ENCODE peak calls at places on chromosomes 5 and 9, in six cellular contexts. F is body of pancreas, G is dorsolateral prefrontal cortex, U is AG10803, A is GM12864, R is astrocyte. J is an unnamed sample.

GRCh38 chr9:106277931-106278330 is 583.6 kb downstream of the TMEM38B start:
- DNase-seq in F (no peak), G (no peak), U (peak; percentile 41), A (no peak), R (peak; percentile 68), J (no peak)

GRCh38 chr5:74239268-74239667 is 401.3 kb downstream of the ENC1 start:
- DNase-seq in F (peak; percentile 31), G (no peak), U (no peak), A (no peak), R (no peak), J (no peak)

GRCh38 chr5:56019306-56020272 is 24.8 kb upstream of the IL6ST start:
- DNase-seq in F (no peak), G (no peak), U (peak; percentile 86), A (no peak), R (no peak), J (no peak)

GRCh38 chr9:136152931-136153330 is 34.3 kb upstream of the TMEM250 start:
- DNase-seq in F (no peak), G (no peak), U (no peak), A (no peak), R (no peak), J (no peak)

GRCh38 chr5:172455087-172455381 is 709 bp upstream of the SH3PXD2B start:
- DNase-seq in F (no peak), G (no peak), U (no peak), A (no peak), R (no peak), J (no peak)

GRCh38 chr9:93669116-93669957 is 93.0 kb downstream of the PHF2 start:
- DNase-seq in F (peak; percentile 1), G (peak; percentile 30), U (no peak), A (no peak), R (no peak), J (no peak)

GRCh38 chr9:110536802-110537201 is 42.7 kb downstream of the SVEP1 start:
- DNase-seq in F (no peak), G (no peak), U (peak; percentile 90), A (no peak), R (peak; percentile 76), J (peak; percentile 42)

GRCh38 chr9:132410642-132411041 is 631 bp downstream of the CFAP77 start:
- DNase-seq in F (no peak), G (no peak), U (no peak), A (no peak), R (no peak), J (no peak)

GRCh38 chr5:2093859-2094615 is 211.3 kb upstream of the IRX4 start:
- DNase-seq in F (no peak), G (no peak), U (peak; percentile 5), A (no peak), R (no peak), J (no peak)

GRCh38 chr9:15070716-15071115 is 160.5 kb upstream of the FREM1 start:
- DNase-seq in F (no peak), G (no peak), U (no peak), A (no peak), R (no peak), J (no peak)

GRCh38 chr9:16526380-16526779 is 344.1 kb downstream of the BNC2 start:
- DNase-seq in F (no peak), G (no peak), U (peak; percentile 54), A (no peak), R (peak; percentile 82), J (no peak)

GRCh38 chr9:21964925-21965385 is 29.2 kb downstream of the CDKN2A start:
- DNase-seq in F (peak; percentile 57), G (no peak), U (peak; percentile 45), A (peak; percentile 22), R (peak; percentile 53), J (no peak)

GRCh38 chr5:1447772-1448361 is 2.6 kb upstream of the SLC6A3 start:
- DNase-seq in F (no peak), G (no peak), U (no peak), A (no peak), R (no peak), J (no peak)

GRCh38 chr5:169458269-169458668 is 125.3 kb upstream of the SPDL1 start:
- DNase-seq in F (no peak), G (no peak), U (no peak), A (no peak), R (no peak), J (no peak)

GRCh38 chr5:111017731-111018130 is 53.8 kb upstream of the TSLP start:
- DNase-seq in F (no peak), G (no peak), U (no peak), A (no peak), R (peak; percentile 2), J (no peak)

GRCh38 chr5:132471944-132472343 is 18.6 kb downstream of the IRF1 start:
- DNase-seq in F (no peak), G (peak; percentile 24), U (no peak), A (no peak), R (no peak), J (no peak)

GRCh38 chr9:71685394-71685793 is 82.9 kb downstream of the CEMIP2 start:
- DNase-seq in F (no peak), G (no peak), U (no peak), A (no peak), R (no peak), J (no peak)

GRCh38 chr9:135034106-135034505 is 53.4 kb upstream of the OLFM1 start:
- DNase-seq in F (no peak), G (peak; percentile 13), U (no peak), A (no peak), R (no peak), J (no peak)

GRCh38 chr9:84394036-84394435 is 53.5 kb upstream of the SLC28A3 start:
- DNase-seq in F (no peak), G (no peak), U (no peak), A (no peak), R (no peak), J (no peak)

GRCh38 chr9:84387821-84388220 is 47.3 kb upstream of the SLC28A3 start:
- DNase-seq in F (no peak), G (no peak), U (no peak), A (no peak), R (no peak), J (no peak)

GRCh38 chr9:84397822-84398221 is 57.3 kb upstream of the SLC28A3 start:
- DNase-seq in F (no peak), G (no peak), U (peak; percentile 78), A (no peak), R (peak; percentile 61), J (peak; percentile 21)

GRCh38 chr9:84397151-84397728 is 56.7 kb upstream of the SLC28A3 start:
- DNase-seq in F (peak; percentile 74), G (peak; percentile 80), U (peak; percentile 61), A (peak; percentile 16), R (peak; percentile 20), J (no peak)

DNA sequence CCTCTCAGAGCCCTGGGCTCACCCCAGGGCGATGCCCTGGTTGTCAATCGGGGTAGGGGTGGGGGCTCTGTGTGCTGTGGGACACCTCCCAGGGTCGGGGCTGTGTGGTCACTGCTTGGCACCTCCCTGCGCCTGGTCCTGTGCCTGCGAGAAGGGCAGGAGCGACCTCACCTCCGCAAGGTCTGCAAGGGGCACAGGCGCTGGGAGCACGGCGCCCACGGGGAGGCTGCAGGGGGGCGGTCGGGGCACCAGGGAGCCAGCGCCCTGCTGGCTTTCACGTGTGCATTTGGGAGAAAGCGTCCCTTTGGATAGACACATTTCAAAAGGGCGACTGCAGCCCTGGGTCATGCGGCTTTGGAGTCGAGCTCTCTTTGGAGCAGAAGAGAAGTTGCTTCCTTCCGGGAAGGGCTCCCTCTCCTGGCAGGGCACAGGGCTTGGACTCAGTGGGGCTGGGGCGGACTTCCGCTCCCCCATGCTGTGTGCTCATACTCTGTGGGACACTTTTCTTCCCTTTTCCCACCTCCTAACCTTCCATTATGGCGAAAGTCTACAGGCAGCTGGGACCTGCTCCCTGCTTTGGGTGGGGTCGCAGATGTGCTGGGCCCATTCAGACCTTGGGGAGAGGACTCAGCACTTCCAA is 52.8 kb upstream of the SLC28A3 start:
- DNase-seq in F (no peak), G (no peak), U (no peak), A (no peak), R (no peak), J (no peak)
- TF ChIP-seq CTCF in F (no peak), G (no peak), U (no peak), A (no peak), R (no peak), J (no peak)

DNA sequence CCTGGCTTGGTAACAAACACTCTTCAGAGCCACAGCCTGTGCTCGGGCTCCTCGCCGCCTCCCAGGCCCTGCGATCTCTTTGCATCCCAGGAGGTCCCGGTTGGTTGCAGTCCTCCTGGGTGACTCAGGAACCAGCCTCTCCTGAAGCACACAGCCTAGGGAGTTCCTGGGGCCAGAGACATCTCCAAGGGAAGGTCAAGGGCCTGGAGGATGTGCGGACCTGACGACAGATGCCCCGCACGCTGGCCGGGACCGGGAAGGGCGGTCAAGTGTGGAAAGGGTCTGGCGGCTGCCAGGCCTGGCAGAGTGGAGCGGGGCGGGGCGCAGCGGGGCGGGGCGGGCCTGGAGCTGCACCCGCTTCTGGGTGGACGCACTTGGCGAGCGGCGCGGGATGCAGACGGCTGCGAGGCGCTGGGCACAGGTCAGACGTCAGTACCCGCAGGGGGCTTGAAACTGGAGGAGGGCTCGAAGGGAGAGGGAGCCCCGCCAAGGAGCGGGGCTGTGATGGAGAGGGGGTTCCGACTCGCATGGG is 45.0 kb upstream of the PRSS3 start:
- DNase-seq in F (no peak), G (no peak), U (peak; percentile 3), A (no peak), R (no peak), J (no peak)
- H3K4me3 ChIP-seq in F (no peak overlapping the region), G (peak overlapping the region; percentile 57), U (peak overlapping the region; percentile 56), A (no peak overlapping the region), R (peak overlapping the region; percentile 52), J (peak overlapping the region; percentile 54)

DNA sequence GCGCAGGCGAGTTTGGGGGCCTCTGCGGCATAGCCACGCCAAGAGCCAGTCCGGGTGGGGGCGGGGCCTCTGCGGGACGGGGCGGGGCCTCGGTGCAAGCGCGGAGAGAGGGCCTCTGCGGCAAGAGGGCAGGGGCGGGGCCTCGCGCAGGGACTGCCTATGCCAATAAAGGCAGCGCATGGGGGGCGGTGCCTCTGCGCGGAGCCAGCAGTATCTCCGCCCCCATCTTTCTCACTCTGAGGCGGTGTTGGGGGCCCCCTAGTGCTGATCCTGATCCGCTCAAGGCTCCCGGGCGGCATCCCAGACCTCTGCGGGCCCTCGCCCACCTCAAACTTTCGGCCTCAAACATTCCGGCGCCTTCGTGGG is 9.2 kb upstream of the GPRIN1 start:
- DNase-seq in F (peak; percentile 69), G (peak; percentile 88), U (peak; percentile 73), A (peak; percentile 21), R (peak; percentile 68), J (no peak)
- TF ChIP-seq CTCF in F (no peak), G (peak; percentile 46), U (peak; percentile 34), A (peak; percentile 17), R (no peak), J (peak; percentile 53)

GRCh38 chr9:114619205-114619758 is 8.2 kb downstream of the TMEM268 start:
- DNase-seq in F (peak; percentile 20), G (no peak), U (no peak), A (no peak), R (no peak), J (no peak)
- H3K4me3 ChIP-seq in F (no peak overlapping the region), G (peak overlapping the region; percentile 35), U (no peak overlapping the region), A (peak overlapping the region; percentile 38), R (no peak overlapping the region), J (no peak overlapping the region)

DNA sequence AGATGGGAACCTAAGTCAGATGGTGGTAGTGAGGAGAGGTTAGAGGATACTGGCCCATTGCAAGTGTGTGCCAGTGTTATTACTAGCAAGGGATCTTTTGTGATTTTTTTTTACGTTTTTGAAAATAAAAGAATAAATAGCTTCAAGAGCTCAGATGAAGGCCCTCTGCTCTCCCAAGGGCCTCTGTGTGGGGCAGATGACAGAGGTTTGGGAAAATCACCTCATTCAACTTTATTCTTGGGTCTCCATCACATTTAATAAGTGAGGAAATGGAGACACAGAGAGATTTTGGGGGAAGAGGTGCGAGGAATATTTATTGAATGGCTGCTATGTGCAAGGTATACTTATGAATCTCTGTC is 10.1 kb upstream of the TRAF1 start:
- DNase-seq in F (no peak), G (no peak), U (no peak), A (no peak), R (no peak), J (no peak)
- TF ChIP-seq CTCF in F (no peak), G (no peak), U (no peak), A (no peak), R (no peak), J (no peak)

J was measured in AG04449.